ENCODE peak calls at places on chromosome 15, in ten cellular contexts. J, B, H, M, P, V, E, T, X and N are unnamed samples.

GRCh38 chr15:95346856-95347255 is 983.6 kb upstream of the NR2F2 start:
- DNase-seq in P (no peak), J (no peak), V (no peak), E (no peak), B (no peak), H (no peak), X (no peak), T (no peak), M (no peak), N (no peak)

GRCh38 chr15:85104584-85104983 is 122.9 kb downstream of the PDE8A start:
- DNase-seq in J (no peak), T (no peak), V (no peak), B (no peak), X (no peak), E (no peak), P (no peak), H (no peak), M (no peak), N (no peak)

GRCh38 chr15:80275946-80276345 is 23.9 kb upstream of the CTXND1 start:
- DNase-seq in V (no peak), J (no peak), B (no peak), H (no peak), T (no peak), X (no peak), E (no peak), P (no peak), M (peak; percentile 47), N (peak; percentile 86)

GRCh38 chr15:68561146-68561545 is 17.6 kb upstream of the CORO2B start:
- DNase-seq in J (no peak), M (no peak), P (no peak), H (peak; percentile 58), B (no peak), X (no peak), E (no peak), V (no peak), T (no peak), N (no peak)

GRCh38 chr15:64930778-64931240 is 19.1 kb downstream of the ANKDD1A start:
- DNase-seq in E (no peak), X (no peak), B (no peak), M (peak; percentile 17), J (no peak), V (no peak), T (no peak), P (no peak), H (no peak), N (no peak)

GRCh38 chr15:48176097-48176496 is 2.0 kb downstream of the MYEF2 start:
- DNase-seq in P (no peak), H (no peak), V (no peak), B (no peak), J (no peak), E (no peak), X (no peak), M (peak; percentile 2), T (no peak), N (no peak)

GRCh38 chr15:30062881-30063280 is 19.9 kb upstream of the GOLGA8J start:
- DNase-seq in V (no peak), P (no peak), J (no peak), M (peak; percentile 47), X (no peak), B (no peak), H (no peak), T (no peak), E (no peak), N (no peak)

GRCh38 chr15:81642451-81642990 is 268.5 kb upstream of the TMC3 start:
- DNase-seq in B (no peak), E (no peak), J (no peak), V (no peak), X (no peak), H (no peak), M (peak; percentile 2), T (no peak), P (no peak), N (peak; percentile 26)

GRCh38 chr15:58931985-58932384 is 1.5 kb downstream of the SLTM start:
- DNase-seq in T (peak; percentile 43), X (no peak), V (peak; percentile 25), P (no peak), E (no peak), H (no peak), J (no peak), B (peak; percentile 36), M (peak; percentile 78), N (peak; percentile 49)

GRCh38 chr15:87728998-87729397 is 527.5 kb downstream of the NTRK3 start:
- DNase-seq in J (no peak), H (no peak), E (no peak), P (no peak), V (no peak), B (no peak), M (no peak), T (no peak), X (no peak), N (no peak)

GRCh38 chr15:36329592-36329991 is 249.8 kb upstream of the CDIN1 start:
- DNase-seq in J (no peak), V (no peak), B (no peak), H (no peak), T (no peak), E (no peak), P (no peak), M (no peak), X (no peak), N (no peak)

GRCh38 chr15:36330598-36330997 is 248.8 kb upstream of the CDIN1 start:
- DNase-seq in P (no peak), H (no peak), T (no peak), E (no peak), X (no peak), B (no peak), V (no peak), M (peak; percentile 23), J (no peak), N (no peak)

GRCh38 chr15:36323607-36324006 is 255.8 kb upstream of the CDIN1 start:
- DNase-seq in M (peak; percentile 8), J (no peak), T (no peak), X (no peak), E (no peak), P (no peak), B (no peak), V (no peak), H (no peak), N (no peak)

GRCh38 chr15:36325206-36325605 is 254.2 kb upstream of the CDIN1 start:
- DNase-seq in H (no peak), P (no peak), V (no peak), T (no peak), J (no peak), B (no peak), M (no peak), X (no peak), E (no peak), N (no peak)
- H3K4me3 ChIP-seq in H (no peak overlapping the region), P (no peak overlapping the region), V (no peak overlapping the region), T (no peak overlapping the region), J (no peak overlapping the region), B (no peak overlapping the region), M (no peak overlapping the region), X (no peak overlapping the region), E (no peak overlapping the region), N (no peak overlapping the region)

GRCh38 chr15:20358781-20359414 is 182.7 kb downstream of the GOLGA6L6 start:
- DNase-seq in P (no peak), J (no peak), V (no peak), B (no peak), E (no peak), T (no peak), H (no peak), X (no peak), M (no peak), N (no peak)

GRCh38 chr15:20355256-20355868 is 186.2 kb downstream of the GOLGA6L6 start:
- DNase-seq in T (peak; percentile 8), P (no peak), X (no peak), J (no peak), M (no peak), V (no peak), B (no peak), H (peak; percentile 81), E (no peak), N (no peak)

GRCh38 chr15:20356444-20357138 is 185.0 kb downstream of the GOLGA6L6 start:
- DNase-seq in T (peak; percentile 21), M (peak; percentile 50), J (peak; percentile 88), X (peak; percentile 73), H (peak; percentile 89), P (peak; percentile 72), V (peak; percentile 40), E (peak; percentile 35), B (peak; percentile 67), N (peak; percentile 48)

GRCh38 chr15:20357139-20358065 is 184.2 kb downstream of the GOLGA6L6 start:
- DNase-seq in V (no peak), J (no peak), B (peak; percentile 19), T (peak; percentile 8), X (peak; percentile 59), H (peak; percentile 85), M (no peak), E (no peak), P (no peak), N (no peak)

DNA sequence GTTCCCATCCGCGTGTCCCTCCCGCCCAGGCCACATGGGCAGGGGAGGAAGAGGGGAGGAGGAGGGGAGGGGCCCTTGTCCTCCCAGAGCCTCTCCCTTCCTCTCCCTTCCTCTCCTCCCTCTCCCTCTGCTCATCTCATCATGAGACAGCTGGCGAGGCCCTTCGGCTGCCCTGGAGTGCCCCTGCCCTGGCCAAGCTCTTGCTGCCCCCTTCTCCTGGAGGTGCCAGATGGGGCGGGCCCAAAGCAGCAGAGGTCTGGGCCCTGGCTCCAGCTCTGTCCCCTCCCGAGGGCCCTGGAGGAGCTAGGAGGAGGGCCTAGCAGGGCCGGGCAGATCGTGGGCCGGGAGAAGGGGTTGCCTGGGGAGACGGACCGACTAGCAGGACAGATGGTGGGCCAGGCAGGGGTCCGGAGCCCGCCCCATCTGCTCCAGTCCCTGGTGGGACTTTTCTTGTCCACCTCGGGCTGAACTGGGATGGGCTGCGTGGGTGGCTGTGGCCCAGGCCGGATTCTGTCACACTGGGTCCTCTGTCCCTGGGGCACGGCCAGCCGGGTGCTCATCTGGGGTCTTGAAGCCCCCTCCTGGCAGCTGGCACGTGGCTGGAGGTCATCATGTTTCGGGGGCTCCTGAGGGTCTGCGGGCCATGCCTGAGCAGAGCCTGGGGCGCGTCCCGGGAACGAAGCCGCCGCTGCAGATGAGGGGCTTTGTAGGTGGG is 183.4 kb downstream of the GOLGA6L6 start:
- DNase-seq in H (peak; percentile 87), X (peak; percentile 66), V (no peak), P (no peak), M (no peak), J (no peak), B (peak; percentile 15), E (no peak), T (no peak), N (no peak)
- H3K9me3 ChIP-seq in H (no peaks in the 10 kb centered on the region), X (no peaks in the 10 kb centered on the region), V (no peaks in the 10 kb centered on the region), P (no peaks in the 10 kb centered on the region), M (no peaks in the 10 kb centered on the region), J (no peaks in the 10 kb centered on the region), B (no peaks in the 10 kb centered on the region), E (no peaks in the 10 kb centered on the region), T (no peaks in the 10 kb centered on the region), N (no peaks in the 10 kb centered on the region)

GRCh38 chr15:90393040-90393439 is 5.0 kb downstream of the IQGAP1 start:
- DNase-seq in H (no peak), B (no peak), X (no peak), P (no peak), J (no peak), M (no peak), V (no peak), E (no peak), T (no peak), N (no peak)
- H3K36me3 ChIP-seq in H (no peaks in the 10 kb centered on the region), B (no peaks in the 10 kb centered on the region), X (peaks cover 42% of the 10 kb centered on the region), P (peaks cover 31% of the 10 kb centered on the region), J (peaks cover 14% of the 10 kb centered on the region), M (peaks cover 17% of the 10 kb centered on the region), V (no peaks in the 10 kb centered on the region), E (peaks cover 36% of the 10 kb centered on the region), T (peaks cover 13% of the 10 kb centered on the region), N (peaks cover 49% of the 10 kb centered on the region)

DNA sequence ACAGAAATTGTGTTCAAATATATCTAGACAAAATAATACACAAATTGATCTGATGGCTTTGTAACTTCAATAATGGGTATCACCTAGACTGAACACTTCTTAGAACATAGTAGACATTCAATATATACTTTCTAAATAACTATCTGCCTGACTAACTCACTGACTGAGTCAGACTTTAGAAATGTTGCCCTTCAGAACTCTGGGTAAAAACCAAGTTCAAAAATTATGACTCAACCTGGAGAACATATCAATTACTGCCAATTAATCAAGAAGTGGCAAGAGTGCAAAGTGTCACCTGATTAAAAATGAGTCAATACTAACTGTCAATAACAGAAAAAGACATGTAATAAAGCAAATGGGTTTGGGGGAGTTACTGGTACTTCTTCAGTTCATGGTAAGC is 144.6 kb upstream of the TMCO5A start:
- DNase-seq in P (no peak), B (no peak), E (no peak), H (no peak), V (no peak), M (peak; percentile 75), X (no peak), T (no peak), J (no peak), N (no peak)
- H3K4me3 ChIP-seq in P (no peak overlapping the region), B (no peak overlapping the region), E (no peak overlapping the region), H (no peak overlapping the region), V (no peak overlapping the region), M (no peak overlapping the region), X (no peak overlapping the region), T (no peak overlapping the region), J (no peak overlapping the region), N (no peak overlapping the region)